ENCODE peak calls at places on chromosomes 1 and 21, in four cellular contexts. Z is EH, S is GM19239, K is progenitor cell of endocrine pancreas. W is an unnamed sample.

GRCh38 chr1:221837886-221838285 is 96.0 kb upstream of the DUSP10 start:
- DNase-seq in Z (no peak), S (peak), K (no peak), W (peak)

GRCh38 chr1:165854101-165854845 is 26.9 kb downstream of the UCK2 start:
- DNase-seq in Z (peak), S (no peak), K (no peak), W (no peak)

GRCh38 chr1:158283965-158284364 is 5.8 kb upstream of the CD1C start:
- DNase-seq in Z (no peak), S (no peak), K (no peak), W (peak)

GRCh38 chr1:60281360-60281932 is 207.9 kb upstream of the C1orf87 start:
- DNase-seq in Z (peak), S (peak), K (peak), W (peak)

GRCh38 chr1:208977861-208978260 is 605.7 kb upstream of the CAMK1G start:
- DNase-seq in Z (no peak), S (no peak), K (no peak), W (no peak)

GRCh38 chr1:108862017-108862610 is 5.2 kb upstream of the AKNAD1 start:
- DNase-seq in Z (no peak), S (no peak), K (no peak), W (no peak)

GRCh38 chr1:3608154-3608553 is 3.2 kb downstream of the MEGF6 start:
- DNase-seq in Z (no peak), S (no peak), K (no peak), W (no peak)

GRCh38 chr1:118902299-118903270 is 85.6 kb downstream of the TBX15 start:
- DNase-seq in Z (peak), S (no peak), K (no peak), W (no peak)

GRCh38 chr21:43012596-43012995 is 38.2 kb downstream of the PKNOX1 start:
- DNase-seq in Z (no peak), S (no peak), K (no peak), W (no peak)

GRCh38 chr1:192580351-192580962 is 4.9 kb downstream of the RGS1 start:
- DNase-seq in Z (peak), S (no peak), K (no peak), W (peak)

GRCh38 chr1:201546093-201546492 is 7.2 kb downstream of the NAV1 start:
- DNase-seq in Z (no peak), S (no peak), K (no peak), W (peak)

GRCh38 chr1:3790501-3790923 is 5.8 kb downstream of the LRRC47 start:
- DNase-seq in Z (no peak), S (no peak), K (no peak), W (no peak)

GRCh38 chr1:202058001-202058908 is 47.9 kb downstream of the ELF3 start:
- DNase-seq in Z (peak), S (no peak), K (no peak), W (no peak)

GRCh38 chr1:198530964-198531363 is 9.5 kb downstream of the ATP6V1G3 start:
- DNase-seq in Z (no peak), S (no peak), K (no peak), W (no peak)

GRCh38 chr1:175520186-175520585 is 223.2 kb downstream of the TNR start:
- DNase-seq in Z (no peak), S (no peak), K (no peak), W (no peak)

GRCh38 chr1:220681220-220681847 is 8.8 kb upstream of the C1orf115 start:
- DNase-seq in Z (no peak), S (no peak), K (no peak), W (no peak)

GRCh38 chr1:212359794-212360479 is 54.7 kb downstream of the PACC1 start:
- DNase-seq in Z (no peak), S (no peak), K (no peak), W (no peak)